ENCODE peak calls at places on chromosomes 6 and 20, in eight cellular contexts. N is upper lobe of right lung, Y is HepG2, S is heart right ventricle, G is tibial artery, J is right atrium auricular region, L is psoas muscle, X is AG04450. H is an unnamed sample.

GRCh38 chr6:39263299-39264037 is 34.2 kb upstream of the KCNK5 start:
- DNase-seq in J (no peak), L (no peak), X (no peak), N (no peak), Y (no peak), S (no peak), G (no peak), H (no peak)

GRCh38 chr6:28218312-28219248 is 6.5 kb upstream of the ZSCAN9 start:
- DNase-seq in J (peak; percentile 67), L (peak; percentile 86), G (peak; percentile 88), N (peak; percentile 93), Y (peak; percentile 70), X (no peak), S (peak; percentile 85), H (no peak)

GRCh38 chr20:46749164-46749563 is 39.7 kb downstream of the SLC2A10 start:
- DNase-seq in J (no peak), S (no peak), L (no peak), X (no peak), N (no peak), Y (no peak), G (no peak), H (no peak)

GRCh38 chr6:88585081-88585692 is 378.2 kb downstream of the RNGTT start:
- DNase-seq in J (no peak), G (no peak), L (no peak), N (no peak), X (no peak), S (no peak), Y (no peak), H (no peak)

GRCh38 chr6:169931223-169931760 is 179.9 kb downstream of the ERMARD start:
- DNase-seq in L (no peak), J (peak; percentile 55), N (no peak), X (no peak), S (no peak), G (no peak), Y (no peak), H (no peak)

GRCh38 chr6:126107475-126108121 is 121.3 kb downstream of the TRMT11 start:
- DNase-seq in N (no peak), S (no peak), G (no peak), Y (no peak), L (no peak), J (no peak), X (no peak), H (no peak)

GRCh38 chr20:21609221-21609620 is 95.4 kb upstream of the NKX2-2 start:
- DNase-seq in L (no peak), G (no peak), N (no peak), Y (peak; percentile 10), S (no peak), J (no peak), X (no peak), H (no peak)

GRCh38 chr6:25582101-25582500 is 69.9 kb upstream of the SCGN start:
- DNase-seq in N (no peak), Y (no peak), L (no peak), G (no peak), X (no peak), J (no peak), S (no peak), H (no peak)

GRCh38 chr20:38114353-38114791 is 50.7 kb downstream of the TGM2 start:
- DNase-seq in X (no peak), N (no peak), L (no peak), Y (no peak), G (no peak), S (peak; percentile 3), J (peak; percentile 51), H (no peak)

GRCh38 chr20:17631576-17632319 is 50.3 kb downstream of the RRBP1 start:
- DNase-seq in N (no peak), L (no peak), X (no peak), G (no peak), Y (no peak), S (no peak), J (no peak), H (no peak)

GRCh38 chr6:38284772-38285406 is 354.8 kb downstream of the BTBD9 start:
- DNase-seq in J (no peak), G (no peak), X (no peak), N (no peak), S (no peak), L (no peak), Y (no peak), H (no peak)

GRCh38 chr6:109853426-109853825 is 124.7 kb upstream of the GPR6 start:
- DNase-seq in Y (no peak), S (no peak), G (no peak), N (no peak), X (no peak), L (no peak), J (no peak), H (no peak)

GRCh38 chr6:7901056-7901455 is 9.5 kb downstream of the TXNDC5 start:
- DNase-seq in L (no peak), J (no peak), S (no peak), X (no peak), Y (no peak), N (no peak), G (no peak), H (no peak)

GRCh38 chr6:7897461-7898192 is 13.0 kb downstream of the TXNDC5 start:
- DNase-seq in X (no peak), G (no peak), L (no peak), J (no peak), Y (no peak), N (no peak), S (no peak), H (no peak)

GRCh38 chr6:7899889-7900213 is 10.7 kb downstream of the TXNDC5 start:
- DNase-seq in S (no peak), Y (no peak), X (no peak), G (no peak), N (no peak), L (no peak), J (no peak), H (no peak)

GRCh38 chr6:7900621-7901020 is 10.0 kb downstream of the TXNDC5 start:
- DNase-seq in J (no peak), N (no peak), X (no peak), G (no peak), S (no peak), L (no peak), Y (no peak), H (no peak)

GRCh38 chr6:7899046-7899888 is 11.3 kb downstream of the TXNDC5 start:
- DNase-seq in N (no peak), X (no peak), J (no peak), Y (peak; percentile 50), L (no peak), S (no peak), G (no peak), H (no peak)
- H3K27ac ChIP-seq in N (no peak overlapping the region), X (no peak overlapping the region), J (no peak overlapping the region), Y (no peak overlapping the region), L (no peak overlapping the region), S (no peak overlapping the region), G (no peak overlapping the region), H (no peak overlapping the region)

DNA sequence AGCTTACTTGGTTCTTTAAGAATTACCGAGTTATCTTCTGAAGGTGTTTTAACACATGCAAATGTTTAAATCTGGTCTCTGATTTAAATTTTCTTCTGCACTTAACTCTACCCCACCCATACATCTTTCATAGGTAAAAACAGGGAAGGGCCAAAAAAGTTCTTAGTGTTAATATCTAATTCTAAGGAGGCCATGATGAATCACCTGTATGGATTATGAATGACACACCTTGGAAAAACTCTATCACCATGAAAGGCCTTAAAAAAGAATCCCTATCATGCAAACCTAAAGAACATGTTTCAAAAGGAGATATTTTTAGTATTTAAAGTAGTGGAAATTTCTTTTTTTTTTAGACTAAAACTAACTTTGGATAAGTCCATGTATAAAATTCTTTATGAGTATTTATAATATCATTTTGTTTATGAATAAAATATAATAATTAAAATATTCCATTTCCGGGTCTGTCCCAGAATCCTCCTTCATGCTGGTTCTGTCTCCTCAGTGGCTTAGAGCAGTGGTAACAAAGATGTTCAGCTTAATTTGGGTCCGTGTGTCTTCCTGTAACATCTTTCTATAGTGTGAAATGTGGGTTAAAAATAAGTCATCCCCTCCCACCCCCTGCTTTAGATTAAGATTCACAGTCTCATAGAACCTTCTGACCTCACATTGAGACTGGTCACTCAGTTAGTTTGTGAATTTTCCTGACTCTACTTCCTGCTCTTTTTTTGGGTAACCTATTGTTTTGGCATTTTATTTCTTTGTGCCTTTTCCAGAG is 54.9 kb downstream of the SLX4IP start:
- DNase-seq in N (no peak), X (no peak), L (no peak), J (no peak), Y (no peak), S (no peak), G (no peak), H (no peak)
- H3K27me3 ChIP-seq in N (no peaks in the 10 kb centered on the region), X (no peaks in the 10 kb centered on the region), L (no peaks in the 10 kb centered on the region), J (no peaks in the 10 kb centered on the region), Y (no peaks in the 10 kb centered on the region), S (no peaks in the 10 kb centered on the region), G (no peaks in the 10 kb centered on the region), H (no peaks in the 10 kb centered on the region)

DNA sequence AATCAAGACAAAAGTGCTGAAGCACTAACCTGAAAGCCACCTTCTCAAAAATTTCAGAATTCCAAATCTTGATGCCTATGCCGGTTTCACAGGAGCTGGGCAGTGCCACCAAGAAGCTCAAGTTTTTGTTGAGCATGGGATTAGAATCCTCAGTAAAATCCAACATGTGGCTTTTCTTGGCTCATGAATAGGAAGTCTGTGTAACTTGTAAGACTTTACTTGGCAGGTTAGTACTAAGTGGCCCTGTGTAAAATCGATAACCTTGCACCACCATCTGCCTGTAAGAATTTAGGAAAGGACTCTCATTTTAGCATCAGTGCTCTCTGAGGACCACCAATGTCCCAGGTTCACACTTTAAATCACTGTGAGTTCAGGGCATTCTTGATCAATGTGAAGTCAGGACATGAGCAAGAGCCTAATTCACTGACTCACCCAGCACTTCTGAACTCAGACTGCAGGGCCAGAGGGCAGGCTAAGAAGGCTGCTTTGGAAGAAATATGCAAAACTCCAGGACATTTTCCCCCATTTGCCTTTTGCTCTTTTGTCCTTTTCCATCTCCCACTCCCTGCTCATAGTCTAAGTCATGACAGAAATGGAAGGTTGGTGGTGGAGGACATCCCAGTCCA is 113.2 kb downstream of the EDN1 start:
- DNase-seq in N (no peak), G (no peak), Y (no peak), S (no peak), L (no peak), J (no peak), X (no peak), H (no peak)
- TF ChIP-seq CTCF in N (no peak), G (peak; percentile 14), Y (no peak), S (no peak), L (no peak), J (no peak), X (no peak), H (no peak)

GRCh38 chr6:31210119-31210518 is 39.6 kb upstream of the POU5F1 start:
- DNase-seq in Y (no peak), G (no peak), L (no peak), J (no peak), N (no peak), S (peak; percentile 57), X (no peak), H (no peak)

GRCh38 chr6:31205638-31206037 is 35.2 kb upstream of the POU5F1 start:
- DNase-seq in N (no peak), X (no peak), L (no peak), S (no peak), G (no peak), J (no peak), Y (no peak), H (no peak)

GRCh38 chr6:31209137-31209536 is 38.7 kb upstream of the POU5F1 start:
- DNase-seq in Y (peak; percentile 89), S (no peak), L (no peak), N (no peak), G (no peak), X (no peak), J (no peak), H (no peak)

GRCh38 chr6:31210842-31211241 is 40.4 kb upstream of the POU5F1 start:
- DNase-seq in Y (no peak), X (no peak), J (no peak), S (no peak), G (no peak), L (no peak), N (no peak), H (no peak)

GRCh38 chr6:31208506-31208905 is 38.0 kb upstream of the POU5F1 start:
- DNase-seq in L (no peak), X (no peak), S (no peak), Y (peak; percentile 77), J (no peak), G (no peak), N (no peak), H (no peak)
- H3K27ac ChIP-seq in L (no peak overlapping the region), X (no peak overlapping the region), S (no peak overlapping the region), Y (peak overlapping the region; percentile 80), J (no peak overlapping the region), G (no peak overlapping the region), N (no peak overlapping the region), H (no peak overlapping the region)